ENCODE peak calls at places on chromosome 2, in nine cellular contexts. V is C1 segment of cervical spinal cord; L is activated naive CD4-positive, alpha-beta T cell treated with anti-CD3 and anti-CD28 coated beads for 36 hours; P is GM23338; M is hypothalamus; S is natural killer cell treated with Interleukin-12 subunit alpha and Interleukin-12 subunit beta and Interleukin-15 and Interleukin-18, amount 100 ng/mL, for 72 hours; E is naive thymus-derived CD4-positive, alpha-beta T cell; X is endothelial cell; D is stimulated activated CD4-positive, alpha-beta T cell treated with anti-CD3 and anti-CD28 coated beads, TNF-alpha, amount 100 ng/mL, for 4 hours. Y is an unnamed sample.

GRCh38 chr2:168697668-168698121 is 104.7 kb upstream of the NOSTRIN start:
- DNase-seq in V (no peak), L (no peak), P (no peak), M (no peak), S (no peak), E (no peak), X (no peak), D (no peak), Y (peak; percentile 26)

GRCh38 chr2:191402966-191403565 is 157.9 kb downstream of the MYO1B start:
- DNase-seq in V (no peak), L (no peak), P (no peak), M (no peak), S (no peak), E (no peak), X (no peak), D (no peak), Y (no peak)

GRCh38 chr2:20224716-20225293 is at the start of gene SDC1:
- DNase-seq in V (no peak), L (no peak), P (peak; percentile 76), M (no peak), S (no peak), E (no peak), X (peak; percentile 49), D (no peak), Y (peak; percentile 83)

GRCh38 chr2:37585295-37585908 is 86.0 kb downstream of the CDC42EP3 start:
- DNase-seq in V (no peak), L (no peak), P (peak; percentile 20), M (no peak), S (no peak), E (no peak), X (no peak), D (peak; percentile 16), Y (no peak)

GRCh38 chr2:130853391-130853790 is 16.7 kb downstream of the ARHGEF4 start:
- DNase-seq in V (no peak), L (no peak), P (no peak), M (no peak), S (no peak), E (no peak), X (no peak), D (no peak), Y (no peak)

GRCh38 chr2:74984947-74985637 is 26.6 kb downstream of the POLE4 start:
- DNase-seq in V (no peak), L (no peak), P (peak; percentile 36), M (no peak), S (no peak), E (no peak), X (no peak), D (no peak), Y (no peak)

GRCh38 chr2:70984576-70985282 is 6.3 kb downstream of the ANKRD53 start:
- DNase-seq in V (no peak), L (peak; percentile 88), P (peak; percentile 82), M (no peak), S (peak; percentile 83), E (peak; percentile 77), X (peak; percentile 82), D (peak; percentile 71), Y (peak; percentile 75)

GRCh38 chr2:103135679-103136078 is 373.8 kb downstream of the TMEM182 start:
- DNase-seq in V (no peak), L (no peak), P (no peak), M (no peak), S (no peak), E (no peak), X (no peak), D (no peak), Y (peak; percentile 27)

GRCh38 chr2:240895656-240896388 is at the start of gene MAB21L4:
- DNase-seq in V (no peak), L (no peak), P (no peak), M (no peak), S (no peak), E (no peak), X (no peak), D (no peak), Y (peak; percentile 33)

GRCh38 chr2:138421971-138422335 is 79.6 kb upstream of the SPOPL start:
- DNase-seq in V (no peak), L (no peak), P (no peak), M (no peak), S (no peak), E (no peak), X (no peak), D (no peak), Y (peak; percentile 86)

Y was measured in astrocyte of the hippocampus.